ENCODE peak calls at places on chromosomes 12 and 14, in seven cellular contexts. X is CD4-positive, alpha-beta memory T cell; U is psoas muscle; N is fibroblast of mammary gland; A is anterior cingulate cortex; M is non-pigmented ciliary epithelial cell; C is colonic mucosa. Q is an unnamed sample.

GRCh38 chr12:93113317-93114006 is 184.4 kb upstream of the EEA1 start:
- DNase-seq in X (no peak), U (no peak), N (no peak), A (no peak), M (no peak), C (no peak), Q (no peak)

GRCh38 chr12:21330682-21331253 is 3.9 kb downstream of the SLCO1A2 start:
- DNase-seq in X (no peak), U (no peak), N (peak; percentile 33), A (no peak), M (no peak), C (no peak), Q (no peak)

GRCh38 chr14:52043690-52044089 is 25.2 kb downstream of the NID2 start:
- DNase-seq in X (no peak), U (no peak), N (no peak), A (no peak), M (no peak), C (peak; percentile 58), Q (peak; percentile 71)

GRCh38 chr14:68506645-68507405 is 286.0 kb downstream of the ZFP36L1 start:
- DNase-seq in X (peak; percentile 51), U (no peak), N (no peak), A (no peak), M (no peak), C (no peak), Q (no peak)

GRCh38 chr12:57063991-57064725 is 14.2 kb upstream of the MYO1A start:
- DNase-seq in X (peak; percentile 88), U (no peak), N (no peak), A (no peak), M (no peak), C (no peak), Q (no peak)

GRCh38 chr12:104369708-104370107 is 66.2 kb downstream of the EID3 start:
- DNase-seq in X (no peak), U (no peak), N (no peak), A (no peak), M (no peak), C (no peak), Q (no peak)

GRCh38 chr12:8698132-8698829 is 490 bp downstream of the RIMKLB start:
- DNase-seq in X (peak; percentile 51), U (peak; percentile 72), N (peak; percentile 17), A (peak; percentile 52), M (no peak), C (peak; percentile 56), Q (peak; percentile 46)

GRCh38 chr12:219891-220352 is 6.0 kb upstream of the SLC6A12 start:
- DNase-seq in X (no peak), U (peak; percentile 56), N (peak; percentile 49), A (peak; percentile 67), M (no peak), C (peak; percentile 79), Q (peak; percentile 89)

GRCh38 chr14:64109821-64110554 is 184.2 kb downstream of the ESR2 start:
- DNase-seq in X (no peak), U (no peak), N (peak; percentile 23), A (no peak), M (no peak), C (no peak), Q (no peak)

GRCh38 chr14:104749958-104750529 is 2.9 kb upstream of the SIVA1 start:
- DNase-seq in X (no peak), U (no peak), N (no peak), A (no peak), M (no peak), C (no peak), Q (no peak)

GRCh38 chr12:124504273-124505000 is 63.0 kb downstream of the NCOR2 start:
- DNase-seq in X (peak; percentile 20), U (no peak), N (no peak), A (no peak), M (no peak), C (no peak), Q (no peak)

Q was measured in Calu3.